ENCODE peak calls at places on chromosomes 4 and X, in seven cellular contexts. Q is IMR-90, K is H9, W is mesendoderm, M is mesenchymal stem cell, Y is H1, N is trophoblast cell. B is an unnamed sample. For H3K27me3, the result is how much of the 10 kb centered on the place peaks cover.

GRCh38 chrX:2432298-2432863 is 68.4 kb downstream of the DHRSX start:
- DNase-seq in Y (no peak), N (no peak), K (no peak), Q (no peak), M (no peak), W (no peak), B (no peak)

GRCh38 chr4:145541266-145541770 is 59.7 kb downstream of the SMAD1 start:
- DNase-seq in K (no peak), W (no peak), N (no peak), Q (no peak), Y (no peak), M (peak), B (no peak)

GRCh38 chrX:115561605-115562491 is 874 bp downstream of the PLS3 start:
- DNase-seq in K (peak), Y (peak), W (peak), Q (peak), M (peak), N (peak), B (peak)

GRCh38 chrX:40170830-40171512 is 73.2 kb upstream of the BCOR start:
- DNase-seq in W (peak), M (peak), K (peak), N (no peak), Y (peak), Q (no peak), B (no peak)

GRCh38 chrX:80808854-80809493 is 703 bp downstream of the BRWD3 start:
- DNase-seq in K (peak), N (peak), W (peak), M (peak), Y (peak), Q (no peak), B (peak)

GRCh38 chrX:31555506-31555905 is 483.7 kb upstream of the FTHL17 start:
- DNase-seq in Y (no peak), K (no peak), M (no peak), W (peak), N (no peak), Q (peak), B (no peak)

GRCh38 chr4:41299486-41299885 is 42.8 kb downstream of the UCHL1 start:
- DNase-seq in Y (no peak), Q (no peak), K (no peak), W (no peak), M (peak), N (no peak), B (no peak)

GRCh38 chrX:107440187-107440586 is 9.3 kb upstream of the FRMPD3 start:
- DNase-seq in K (no peak), N (no peak), Q (no peak), W (no peak), M (no peak), Y (no peak), B (no peak)

GRCh38 chrX:138378876-138379275 is 332.6 kb downstream of the FGF13 start:
- DNase-seq in Y (no peak), K (no peak), N (no peak), M (no peak), W (no peak), Q (no peak), B (no peak)

GRCh38 chr4:119106036-119107000 is 29.3 kb upstream of the MYOZ2 start:
- DNase-seq in W (no peak), Q (no peak), Y (no peak), K (no peak), N (peak), M (peak), B (no peak)

GRCh38 chrX:15983034-15983433 is 128.4 kb upstream of the AP1S2 start:
- DNase-seq in W (no peak), N (no peak), Y (no peak), Q (no peak), M (no peak), K (no peak), B (no peak)

GRCh38 chr4:31455612-31456011 is 735.4 kb downstream of the PCDH7 start:
- DNase-seq in N (no peak), Q (no peak), K (no peak), W (no peak), M (no peak), Y (no peak), B (no peak)

GRCh38 chr4:15912961-15913630 is 25.4 kb downstream of the FGFBP1 start:
- DNase-seq in Q (peak), N (peak), K (no peak), M (peak), W (peak), Y (no peak), B (no peak)

GRCh38 chr4:78613522-78614311 is 62.1 kb downstream of the ANXA3 start:
- DNase-seq in Y (no peak), M (no peak), N (no peak), Q (no peak), K (no peak), W (no peak), B (no peak)

GRCh38 chrX:153380691-153381090 is 20.5 kb downstream of the PNMA6E start:
- DNase-seq in K (no peak), N (peak), W (no peak), Y (no peak), Q (no peak), M (no peak), B (no peak)

GRCh38 chr4:18041114-18041513 is 19.6 kb upstream of the LCORL start:
- DNase-seq in K (no peak), W (no peak), Y (no peak), Q (no peak), M (no peak), N (peak), B (no peak)

GRCh38 chrX:49106930-49107329 is 16.6 kb downstream of the GPKOW start:
- DNase-seq in M (peak), W (peak), N (peak), K (peak), Q (peak), Y (no peak), B (no peak)

GRCh38 chrX:102712216-102712966 is at the start of gene GPRASP2:
- DNase-seq in Y (peak), Q (no peak), W (peak), K (peak), N (peak), M (peak), B (peak)

GRCh38 chr4:2808001-2808400 is 15.1 kb downstream of the SH3BP2 start:
- DNase-seq in N (no peak), Q (no peak), K (no peak), Y (no peak), W (no peak), M (no peak), B (no peak)

GRCh38 chr4:66704243-66704642 is 841.1 kb downstream of the CENPC start:
- DNase-seq in K (no peak), Q (no peak), M (no peak), N (no peak), Y (no peak), W (no peak), B (no peak)

GRCh38 chrX:68440438-68440837 is 7.1 kb upstream of the OPHN1 start:
- DNase-seq in K (no peak), Q (no peak), Y (no peak), M (no peak), N (no peak), W (no peak), B (no peak)

GRCh38 chr4:44446801-44447562 is 1.6 kb downstream of the KCTD8 start:
- DNase-seq in Y (peak), K (peak), Q (no peak), M (no peak), W (peak), N (no peak), B (peak)

GRCh38 chr4:13484749-13485345 is 707 bp upstream of the RAB28 start:
- DNase-seq in K (no peak), Q (peak), N (peak), Y (no peak), M (peak), W (no peak), B (no peak)

GRCh38 chr4:140774956-140775355 is 18.8 kb upstream of the TBC1D9 start:
- DNase-seq in Y (no peak), W (no peak), K (no peak), N (no peak), Q (no peak), M (no peak), B (no peak)

GRCh38 chr4:173013232-173013932 is 155.2 kb upstream of the GALNT7 start:
- DNase-seq in N (peak), M (peak), W (peak), K (peak), Y (peak), Q (peak), B (peak)

GRCh38 chrX:75746891-75747639 is 38.0 kb downstream of the MAGEE2 start:
- DNase-seq in M (peak), K (peak), W (peak), Q (no peak), Y (peak), N (peak), B (no peak)

GRCh38 chrX:2578864-2579263 is 78.1 kb upstream of the DHRSX start:
- DNase-seq in K (no peak), W (no peak), Y (no peak), M (no peak), Q (no peak), N (peak), B (no peak)

DNA sequence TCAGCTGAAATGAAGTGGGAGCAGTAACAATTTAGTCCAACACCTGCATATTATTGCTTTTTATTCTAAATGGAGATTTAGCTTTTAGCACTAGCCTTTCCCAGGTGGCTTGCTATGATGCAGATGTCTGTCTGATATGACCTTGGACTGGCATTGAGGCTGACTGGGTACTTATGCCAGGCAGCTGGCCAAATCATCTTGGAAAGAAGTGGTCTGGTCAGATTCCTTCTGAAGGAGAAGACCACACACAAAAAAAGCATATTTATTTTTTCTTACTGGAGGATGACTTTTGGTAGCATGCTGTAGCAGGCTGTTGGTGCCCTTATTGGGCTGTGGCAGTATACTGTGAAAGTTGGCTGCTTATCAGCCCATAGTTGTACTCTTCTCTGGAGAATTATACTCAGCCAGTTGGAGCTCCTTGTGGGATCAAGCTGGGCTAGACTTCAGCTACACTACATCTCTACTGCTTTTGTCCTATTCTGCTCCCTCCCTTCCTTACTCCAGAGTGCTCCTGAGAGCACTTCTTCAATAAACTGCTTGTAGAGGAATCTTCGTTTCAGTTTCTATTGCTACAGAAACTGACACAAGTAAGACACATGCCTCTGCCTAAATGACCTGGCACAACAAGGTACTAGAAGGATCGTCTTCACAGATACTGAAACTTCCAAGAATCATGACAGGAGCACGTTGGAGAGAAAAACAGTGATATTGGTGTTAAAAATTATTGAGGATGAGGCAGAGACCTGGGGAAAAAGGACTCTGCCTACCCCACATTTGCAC is 196.8 kb upstream of the RPS6KA3 start:
- DNase-seq in K (no peak), Q (no peak), W (no peak), N (no peak), Y (no peak), M (no peak), B (no peak)
- H4K8ac ChIP-seq in K (no peak), Q (no peak), W (no peak), N (no peak), Y (no peak), M (no peak), B (no peak)

GRCh38 chr4:91596683-91597082 is 707.1 kb upstream of the GRID2 start:
- DNase-seq in K (no peak), N (no peak), Y (no peak), W (no peak), M (no peak), Q (no peak), B (no peak)
- H3K23ac ChIP-seq in K (no peak), N (no peak), Y (no peak), W (no peak), M (no peak), Q (no peak), B (no peak)

GRCh38 chr4:112514449-112515277 is 1.3 kb downstream of the NEUROG2 start:
- DNase-seq in Y (peak), W (peak), K (peak), N (peak), Q (no peak), M (no peak), B (peak)
- H3K27me3 ChIP-seq in Y (half or more), W (half or more), K (half or more), N (half or more), Q (half or more), M (half or more), B (half or more)

GRCh38 chr4:8282742-8283141 is 13.2 kb downstream of the HTRA3 start:
- DNase-seq in Q (no peak), M (no peak), Y (no peak), W (no peak), N (no peak), K (no peak), B (no peak)
- H4K8ac ChIP-seq in Q (no peak), M (no peak), Y (peak), W (no peak), N (peak), K (no peak), B (peak)

GRCh38 chrX:70260104-70260503 is at the start of gene P2RY4:
- DNase-seq in K (no peak), N (no peak), M (no peak), Q (no peak), W (no peak), Y (no peak), B (no peak)

GRCh38 chrX:70254909-70255308 is 5.1 kb downstream of the P2RY4 start:
- DNase-seq in W (no peak), M (no peak), Y (no peak), Q (no peak), N (no peak), K (no peak), B (no peak)

GRCh38 chrX:70254063-70254400 is 6.0 kb downstream of the P2RY4 start:
- DNase-seq in N (no peak), K (no peak), Y (no peak), W (peak), M (no peak), Q (no peak), B (no peak)

GRCh38 chrX:70255452-70255851 is 4.6 kb downstream of the P2RY4 start:
- DNase-seq in K (no peak), Y (no peak), W (no peak), M (no peak), N (no peak), Q (no peak), B (no peak)

GRCh38 chrX:70257599-70258288 is 2.3 kb downstream of the P2RY4 start:
- DNase-seq in N (no peak), Y (no peak), M (no peak), W (no peak), Q (no peak), K (no peak), B (no peak)
- H3K23ac ChIP-seq in N (no peak), Y (no peak), M (no peak), W (no peak), Q (no peak), K (no peak), B (no peak)

B was measured in neuronal stem cell.